ENCODE peak calls at places on chromosomes 2 and 18, in six cellular contexts. N is neural progenitor cell, D is GM13976, R is MM.1S, C is lung, A is dorsolateral prefrontal cortex. Y is an unnamed sample.

GRCh38 chr2:215532844-215533243 is 97.0 kb upstream of the FN1 start:
- DNase-seq in N (no peak), D (no peak), R (no peak), C (no peak), A (no peak), Y (no peak)

GRCh38 chr2:173307287-173307686 is 47.4 kb upstream of the CDCA7 start:
- DNase-seq in N (peak), D (peak), R (no peak), C (no peak), A (no peak), Y (peak)

GRCh38 chr2:32591669-32592463 is 36.0 kb upstream of the TTC27 start:
- DNase-seq in N (no peak), D (no peak), R (peak), C (no peak), A (no peak), Y (no peak)

GRCh38 chr2:239014458-239014857 is 166.6 kb downstream of the TWIST2 start:
- DNase-seq in N (no peak), D (no peak), R (no peak), C (no peak), A (peak), Y (no peak)

GRCh38 chr2:186822323-186822722 is 26.6 kb downstream of the ZSWIM2 start:
- DNase-seq in N (no peak), D (no peak), R (no peak), C (no peak), A (no peak), Y (no peak)

GRCh38 chr18:50696929-50697328 is 122.9 kb downstream of the MRO start:
- DNase-seq in N (no peak), D (no peak), R (peak), C (no peak), A (no peak), Y (peak)

GRCh38 chr2:133377599-133377998 is 190.7 kb downstream of the NCKAP5 start:
- DNase-seq in N (peak), D (no peak), R (no peak), C (no peak), A (no peak), Y (no peak)

GRCh38 chr18:74682998-74683311 is 85.3 kb downstream of the ZNF407 start:
- DNase-seq in N (no peak), D (no peak), R (no peak), C (no peak), A (no peak), Y (no peak)

GRCh38 chr18:61742555-61743429 is 150.0 kb downstream of the RNF152 start:
- DNase-seq in N (no peak), D (no peak), R (no peak), C (no peak), A (no peak), Y (no peak)

GRCh38 chr2:33236457-33236856 is 240.0 kb upstream of the RASGRP3 start:
- DNase-seq in N (no peak), D (no peak), R (no peak), C (no peak), A (no peak), Y (no peak)

GRCh38 chr2:105881286-105882136 is 136.8 kb downstream of the NCK2 start:
- DNase-seq in N (no peak), D (no peak), R (no peak), C (no peak), A (no peak), Y (no peak)

GRCh38 chr2:100056478-100056877 is 85.9 kb downstream of the AFF3 start:
- DNase-seq in N (no peak), D (no peak), R (no peak), C (no peak), A (no peak), Y (no peak)

GRCh38 chr2:217248312-217248935 is 388.6 kb upstream of the TNP1 start:
- DNase-seq in N (no peak), D (peak), R (no peak), C (peak), A (peak), Y (peak)

GRCh38 chr2:99694331-99694730 is 204.5 kb upstream of the REV1 start:
- DNase-seq in N (no peak), D (no peak), R (no peak), C (no peak), A (no peak), Y (no peak)

GRCh38 chr2:122563781-122564180 is 808.3 kb downstream of the TSN start:
- DNase-seq in N (no peak), D (no peak), R (no peak), C (no peak), A (no peak), Y (no peak)

GRCh38 chr18:12113999-12114646 is 20.5 kb downstream of the ANKRD62 start:
- DNase-seq in N (no peak), D (no peak), R (no peak), C (no peak), A (no peak), Y (no peak)

GRCh38 chr2:224545884-224546644 is 39.1 kb downstream of the CUL3 start:
- DNase-seq in N (no peak), D (peak), R (no peak), C (no peak), A (no peak), Y (peak)

GRCh38 chr2:150030440-150030839 is 442.9 kb upstream of the MMADHC start:
- DNase-seq in N (no peak), D (no peak), R (no peak), C (no peak), A (no peak), Y (no peak)

GRCh38 chr2:239296020-239296932 is 104.5 kb downstream of the HDAC4 start:
- DNase-seq in N (no peak), D (no peak), R (no peak), C (no peak), A (peak), Y (no peak)

GRCh38 chr2:53672881-53673522 is 94.6 kb upstream of the CHAC2 start:
- DNase-seq in N (no peak), D (no peak), R (no peak), C (no peak), A (no peak), Y (no peak)

GRCh38 chr2:219998714-219999227 is 371.3 kb downstream of the SLC4A3 start:
- DNase-seq in N (no peak), D (no peak), R (no peak), C (no peak), A (no peak), Y (no peak)

GRCh38 chr2:161416633-161417427 is 733 bp downstream of the TBR1 start:
- DNase-seq in N (peak), D (peak), R (no peak), C (no peak), A (no peak), Y (peak)

GRCh38 chr2:44949329-44950151 is 8.0 kb downstream of the SIX3 start:
- DNase-seq in N (peak), D (no peak), R (no peak), C (no peak), A (no peak), Y (no peak)

GRCh38 chr2:218962859-218963492 is 3.5 kb downstream of the CDK5R2 start:
- DNase-seq in N (peak), D (peak), R (peak), C (peak), A (peak), Y (peak)

GRCh38 chr2:186887107-186888090 is 38.4 kb upstream of the ZSWIM2 start:
- DNase-seq in N (peak), D (no peak), R (no peak), C (no peak), A (no peak), Y (peak)

GRCh38 chr2:45650851-45651414 is 542 bp upstream of the PRKCE start:
- DNase-seq in N (peak), D (peak), R (peak), C (peak), A (peak), Y (peak)

GRCh38 chr2:387980-388421 is 100.1 kb upstream of the ALKAL2 start:
- DNase-seq in N (no peak), D (no peak), R (no peak), C (no peak), A (no peak), Y (no peak)

GRCh38 chr18:74368901-74369705 is 53.5 kb downstream of the C18orf63 start:
- DNase-seq in N (no peak), D (peak), R (no peak), C (no peak), A (no peak), Y (no peak)

GRCh38 chr2:219184116-219184515 is 6.0 kb downstream of the RETREG2 start:
- DNase-seq in N (no peak), D (no peak), R (no peak), C (no peak), A (no peak), Y (no peak)

GRCh38 chr2:217935245-217935879 is 67.4 kb downstream of the TNS1 start:
- DNase-seq in N (no peak), D (no peak), R (no peak), C (no peak), A (no peak), Y (no peak)

GRCh38 chr2:147490612-147491261 is 354.1 kb upstream of the ACVR2A start:
- DNase-seq in N (no peak), D (no peak), R (no peak), C (no peak), A (no peak), Y (no peak)

GRCh38 chr2:27622921-27623384 is 5.9 kb downstream of the CCDC121 start:
- DNase-seq in N (no peak), D (no peak), R (no peak), C (no peak), A (no peak), Y (no peak)

DNA sequence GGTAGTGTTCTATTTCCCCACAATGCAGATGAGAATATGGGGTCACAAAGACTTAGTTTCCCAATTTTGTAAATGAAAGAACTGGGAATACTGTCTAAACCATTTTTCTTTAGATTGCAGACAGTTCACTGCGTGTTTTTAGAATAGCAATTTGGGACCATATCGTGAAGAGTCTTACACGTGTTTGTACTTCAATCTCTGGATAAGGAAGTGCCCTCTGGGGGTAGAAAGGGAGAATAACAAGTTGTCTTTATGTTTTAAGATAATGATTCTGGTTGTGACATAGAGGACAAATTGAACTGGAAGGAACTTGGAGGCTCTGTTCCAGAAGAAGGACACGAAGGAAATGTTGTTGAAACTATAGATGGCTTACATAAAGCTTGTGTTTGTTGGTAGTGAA is 457.7 kb downstream of the CBLN2 start:
- DNase-seq in N (peak), D (no peak), R (peak), C (no peak), A (no peak), Y (no peak)
- TF ChIP-seq CTCF in N (peak), D (no peak), R (peak), C (no peak), A (peak), Y (peak)

GRCh38 chr2:71410716-71411115 is 42.6 kb upstream of the DYSF start:
- DNase-seq in N (no peak), D (no peak), R (no peak), C (no peak), A (no peak), Y (no peak)
- TF ChIP-seq CTCF in N (no peak), D (no peak), R (no peak), C (no peak), A (no peak), Y (no peak)

DNA sequence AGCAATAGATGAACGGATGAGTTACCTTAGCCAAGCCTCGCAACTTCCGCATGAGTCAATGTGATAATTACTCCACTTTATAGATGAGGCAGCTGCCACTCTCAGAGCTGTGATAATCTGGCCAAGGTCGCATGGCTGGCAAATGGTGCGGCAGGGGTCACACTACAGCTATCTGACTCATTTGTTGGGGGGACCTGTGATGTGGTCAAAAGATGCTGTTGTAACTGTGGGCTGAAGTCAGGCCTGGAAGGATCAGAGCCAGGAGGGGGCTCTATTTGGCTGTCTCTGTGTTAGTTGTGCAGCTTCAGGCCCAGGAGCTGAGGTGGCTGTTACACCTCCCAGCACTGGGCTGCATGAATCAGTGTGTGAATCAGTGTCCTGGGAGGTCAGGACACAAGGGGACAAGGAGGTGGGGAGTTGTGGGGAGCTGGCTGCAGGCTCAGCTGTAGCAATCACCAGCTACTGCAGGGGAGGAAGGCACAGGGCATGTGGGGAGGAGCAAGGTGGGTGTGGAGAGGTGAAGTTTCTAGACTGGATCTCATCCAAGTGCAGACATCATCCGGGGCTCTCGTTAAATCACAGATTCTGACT is 33.1 kb downstream of the NGEF start:
- DNase-seq in N (no peak), D (no peak), R (no peak), C (no peak), A (no peak), Y (no peak)
- TF ChIP-seq CTCF in N (no peak), D (no peak), R (no peak), C (no peak), A (no peak), Y (peak)

DNA sequence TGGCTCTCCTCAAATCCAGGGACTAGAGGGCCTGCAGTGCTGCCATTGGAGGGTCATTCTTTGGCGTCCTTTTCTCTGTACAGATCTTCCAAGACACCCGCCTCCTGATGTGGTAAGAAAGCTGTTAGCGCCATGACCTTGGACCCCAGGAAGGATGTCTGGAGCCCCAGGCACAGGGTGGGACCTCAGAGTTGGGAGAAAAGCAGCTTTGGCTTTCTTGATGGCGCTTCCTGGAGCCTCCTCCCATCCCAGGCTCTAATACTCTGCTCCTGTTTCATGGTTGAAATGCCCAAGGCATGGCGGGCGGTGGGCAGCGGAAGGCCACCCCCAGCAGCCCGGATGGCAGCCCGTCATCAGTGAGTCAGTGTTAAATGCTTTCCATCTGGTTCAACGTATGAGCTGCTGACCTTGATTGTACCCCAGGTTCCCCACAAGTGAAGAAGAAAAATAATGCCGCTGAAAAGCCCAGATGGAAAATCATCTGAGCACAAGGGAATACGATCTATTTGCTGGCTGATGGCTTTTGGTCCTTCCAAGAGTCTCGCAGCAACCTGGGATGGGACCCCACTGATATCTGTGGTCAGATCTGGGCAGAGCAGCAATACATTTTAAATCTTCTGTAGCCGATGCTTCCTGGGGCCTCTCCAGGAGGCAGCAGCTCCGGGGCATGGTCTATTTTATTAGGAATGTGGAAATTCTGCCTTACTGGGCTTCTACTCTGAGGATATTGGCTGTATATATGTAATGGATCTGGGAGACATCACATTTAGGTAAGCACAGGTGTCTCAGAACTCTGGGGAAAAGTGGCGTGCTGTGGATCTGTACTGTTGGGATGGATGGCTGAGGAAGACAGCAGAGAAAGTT is 15.1 kb downstream of the ACKR3 start:
- DNase-seq in N (no peak), D (no peak), R (no peak), C (no peak), A (no peak), Y (no peak)
- TF ChIP-seq CTCF in N (no peak), D (no peak), R (no peak), C (no peak), A (no peak), Y (no peak)

DNA sequence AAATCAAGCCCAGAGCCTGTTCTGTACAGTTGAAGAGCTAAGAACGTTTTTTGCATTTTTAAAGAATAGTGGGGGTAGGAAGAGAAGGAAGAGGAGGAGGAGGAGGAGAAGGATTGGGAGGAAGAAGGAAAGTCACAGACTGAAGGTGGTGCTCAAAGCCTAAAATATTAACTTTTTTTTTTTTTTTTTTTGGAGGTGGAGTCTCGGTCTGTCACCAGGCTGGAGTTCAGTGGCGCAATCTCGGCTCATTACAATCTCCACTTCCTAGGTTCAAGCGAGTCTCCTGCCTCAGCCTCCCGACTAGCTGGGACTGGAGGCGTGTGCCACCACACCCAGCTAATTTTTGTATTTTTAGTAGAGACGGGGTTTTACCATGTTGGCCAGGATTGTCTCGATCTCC is 18.3 kb upstream of the KLHL29 start:
- DNase-seq in N (no peak), D (no peak), R (no peak), C (no peak), A (no peak), Y (no peak)
- TF ChIP-seq CTCF in N (no peak), D (no peak), R (no peak), C (no peak), A (no peak), Y (peak)

GRCh38 chr2:39306626-39307025 is 62.9 kb upstream of the CDKL4 start:
- DNase-seq in N (peak), D (no peak), R (no peak), C (no peak), A (no peak), Y (no peak)

GRCh38 chr2:39308778-39309177 is 65.0 kb upstream of the CDKL4 start:
- DNase-seq in N (no peak), D (no peak), R (no peak), C (no peak), A (no peak), Y (no peak)

GRCh38 chr2:39313575-39313974 is 69.8 kb upstream of the CDKL4 start:
- DNase-seq in N (no peak), D (no peak), R (no peak), C (no peak), A (no peak), Y (no peak)

DNA sequence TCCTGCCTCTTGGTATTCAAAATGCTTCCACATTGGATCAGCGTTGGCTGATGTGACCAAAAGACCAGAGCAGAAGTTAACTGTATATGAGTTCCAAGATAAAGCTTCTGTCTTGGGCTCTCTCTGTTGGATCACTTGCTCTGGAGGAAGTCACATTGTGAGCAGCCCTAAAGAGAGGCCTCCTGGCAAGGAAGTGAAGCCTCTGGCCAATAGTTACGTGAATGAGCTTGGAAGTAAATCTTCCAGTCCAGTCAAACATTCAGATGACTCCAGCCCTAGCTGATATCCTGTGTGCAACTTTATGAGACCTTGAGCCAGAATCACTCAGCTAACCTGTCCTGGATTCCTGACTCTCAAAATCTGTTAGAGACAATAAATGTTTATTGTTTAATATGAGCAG is 67.7 kb upstream of the CDKL4 start:
- DNase-seq in N (no peak), D (no peak), R (no peak), C (no peak), A (no peak), Y (no peak)
- TF ChIP-seq CTCF in N (no peak), D (no peak), R (no peak), C (no peak), A (no peak), Y (no peak)

DNA sequence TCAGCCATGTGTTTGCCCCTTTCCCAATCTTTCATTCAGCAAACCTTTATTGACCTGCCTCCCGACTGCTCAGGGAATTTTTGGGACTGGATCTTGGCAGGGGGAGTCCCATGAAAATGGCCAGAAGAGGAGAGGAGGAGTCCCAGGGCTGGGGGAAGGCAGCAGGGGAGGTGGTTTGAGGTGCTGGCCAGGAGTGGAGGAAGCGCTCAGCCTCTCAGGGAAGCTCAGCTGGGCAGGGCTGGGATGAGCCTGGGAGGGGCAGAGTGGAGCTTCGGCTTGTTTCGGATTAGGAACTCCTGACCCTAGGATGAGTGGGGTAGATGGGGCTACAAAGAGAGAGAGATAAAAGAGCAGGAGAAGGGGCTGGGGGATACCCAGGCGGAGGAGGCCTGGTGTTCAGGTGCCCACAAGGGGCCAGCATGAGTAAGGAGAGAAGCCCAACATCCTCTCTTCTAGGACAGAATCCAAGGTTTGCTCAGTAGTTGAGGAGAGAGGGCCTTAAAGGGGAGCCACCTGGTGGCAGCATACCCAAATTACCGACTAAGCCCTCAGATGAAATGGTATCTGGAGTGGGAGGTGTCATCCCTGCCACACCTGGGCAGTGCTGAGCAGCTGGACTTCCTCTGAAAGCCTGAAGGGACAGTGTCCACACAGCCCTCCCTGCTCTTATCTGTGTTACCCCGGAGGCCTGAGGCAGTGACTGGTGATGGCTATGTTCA is 91.1 kb downstream of the INHBB start:
- DNase-seq in N (peak), D (peak), R (peak), C (no peak), A (no peak), Y (peak)
- TF ChIP-seq CTCF in N (peak), D (peak), R (peak), C (no peak), A (no peak), Y (peak)

DNA sequence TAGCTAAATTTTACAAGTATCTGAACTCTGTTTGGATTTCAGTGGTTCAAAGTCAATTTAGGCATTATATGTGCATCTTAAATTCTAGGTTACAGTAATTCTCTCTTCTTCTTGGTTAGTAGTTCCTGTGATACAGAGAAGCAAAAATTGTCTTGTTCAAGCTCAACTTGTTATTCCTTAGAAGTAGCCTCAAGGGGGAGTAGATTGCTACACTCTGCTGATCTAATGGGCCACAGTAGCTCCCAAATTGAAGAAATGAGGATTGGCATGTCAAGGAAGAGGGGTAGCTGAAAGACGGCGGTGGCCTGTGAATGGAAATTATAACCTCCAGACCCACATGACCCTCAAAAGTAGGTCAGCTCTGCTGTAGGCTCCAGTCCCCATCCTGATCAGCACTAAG is 334.7 kb downstream of the HRH4 start:
- DNase-seq in N (no peak), D (no peak), R (no peak), C (no peak), A (no peak), Y (no peak)
- TF ChIP-seq CTCF in N (peak), D (no peak), R (no peak), C (no peak), A (no peak), Y (no peak)